ENCODE peak calls at places on chromosome 9, in seven cellular contexts. I, V, D, C, U, T and Q are unnamed samples.

GRCh38 chr9:116207371-116208111 is 54.0 kb downstream of the PAPPA start:
- DNase-seq in D (no peak), I (no peak), U (no peak), C (peak; percentile 67), V (no peak), T (no peak), Q (no peak)

GRCh38 chr9:38017149-38017884 is 51.7 kb downstream of the SHB start:
- DNase-seq in U (peak; percentile 22), V (peak; percentile 29), T (no peak), C (peak; percentile 55), D (peak; percentile 93), I (no peak), Q (no peak)

GRCh38 chr9:96222132-96222531 is 79.8 kb downstream of the HSD17B3 start:
- DNase-seq in I (no peak), T (no peak), U (no peak), V (no peak), D (no peak), C (no peak), Q (no peak)

GRCh38 chr9:113963017-113963620 is 87.0 kb downstream of the ZNF618 start:
- DNase-seq in V (peak; percentile 24), D (peak; percentile 21), C (peak; percentile 75), I (peak; percentile 15), T (no peak), U (no peak), Q (no peak)

GRCh38 chr9:4490705-4491620 is 695 bp downstream of the SLC1A1 start:
- DNase-seq in U (no peak), V (no peak), D (no peak), T (peak; percentile 31), C (no peak), I (no peak), Q (no peak)

GRCh38 chr9:87569008-87569908 is 71.6 kb downstream of the DAPK1 start:
- DNase-seq in V (no peak), I (no peak), T (no peak), U (no peak), D (no peak), C (peak; percentile 61), Q (no peak)

GRCh38 chr9:16784002-16784401 is 86.5 kb downstream of the BNC2 start:
- DNase-seq in C (no peak), V (no peak), T (no peak), D (no peak), U (no peak), I (no peak), Q (no peak)

GRCh38 chr9:89605181-89606048 is 603 bp downstream of the GADD45G start:
- DNase-seq in D (no peak), I (peak; percentile 43), U (no peak), V (no peak), C (peak; percentile 36), T (peak; percentile 48), Q (peak; percentile 39)

GRCh38 chr9:86303316-86303975 is 21.1 kb upstream of the ISCA1 start:
- DNase-seq in T (no peak), C (peak; percentile 63), V (no peak), I (peak; percentile 21), D (no peak), U (no peak), Q (no peak)

GRCh38 chr9:119761737-119762136 is 392.5 kb upstream of the BRINP1 start:
- DNase-seq in C (no peak), V (no peak), I (no peak), D (no peak), U (no peak), T (peak; percentile 9), Q (no peak)